ENCODE peak calls at places on chromosomes 11 and 22, in four cellular contexts. One of them, this sample, is unnamed.

GRCh38 chr22:19937616-19938473 is 3.7 kb upstream of the COMT start:
- DNase-seq in fibroblast of lung: peak; percentile 41
- DNase-seq in HCT116: no peak
- DNase-seq in cardiac muscle cell: no peak
- DNase-seq in this sample: no peak

GRCh38 chr11:130932086-130932712 is 15.9 kb upstream of the SNX19 start:
- DNase-seq in HCT116: no peak
- DNase-seq in fibroblast of lung: no peak
- DNase-seq in cardiac muscle cell: no peak
- DNase-seq in this sample: no peak

GRCh38 chr22:45703758-45704157 is 32.1 kb downstream of the ATXN10 start:
- DNase-seq in fibroblast of lung: no peak
- DNase-seq in HCT116: no peak
- DNase-seq in cardiac muscle cell: peak; percentile 60
- DNase-seq in this sample: no peak

GRCh38 chr11:132300283-132300682 is 929.9 kb downstream of the NTM start:
- DNase-seq in fibroblast of lung: no peak
- DNase-seq in HCT116: no peak
- DNase-seq in cardiac muscle cell: peak; percentile 40
- DNase-seq in this sample: no peak

GRCh38 chr11:64885367-64886286 is 7.2 kb upstream of the EHD1 start:
- DNase-seq in HCT116: no peak
- DNase-seq in cardiac muscle cell: no peak
- DNase-seq in fibroblast of lung: peak; percentile 78
- DNase-seq in this sample: no peak

GRCh38 chr22:36327922-36328551 is 59.7 kb downstream of the MYH9 start:
- DNase-seq in fibroblast of lung: peak; percentile 79
- DNase-seq in cardiac muscle cell: peak; percentile 79
- DNase-seq in HCT116: no peak
- DNase-seq in this sample: no peak

GRCh38 chr22:20989323-20990138 is 7.4 kb downstream of the LZTR1 start:
- DNase-seq in cardiac muscle cell: no peak
- DNase-seq in HCT116: no peak
- DNase-seq in fibroblast of lung: peak; percentile 67
- DNase-seq in this sample: no peak

GRCh38 chr11:10303558-10304363 is 1.1 kb upstream of the ADM start:
- DNase-seq in fibroblast of lung: peak; percentile 41
- DNase-seq in HCT116: no peak
- DNase-seq in cardiac muscle cell: peak; percentile 24
- DNase-seq in this sample: no peak

GRCh38 chr11:76329084-76329648 is 51.8 kb downstream of the THAP12 start:
- DNase-seq in fibroblast of lung: peak; percentile 50
- DNase-seq in HCT116: peak; percentile 3
- DNase-seq in cardiac muscle cell: peak; percentile 66
- DNase-seq in this sample: peak; percentile 47

GRCh38 chr22:28116261-28116673 is 197.2 kb upstream of the PITPNB start:
- DNase-seq in HCT116: no peak
- DNase-seq in cardiac muscle cell: peak; percentile 27
- DNase-seq in fibroblast of lung: peak; percentile 99
- DNase-seq in this sample: peak; percentile 12

GRCh38 chr11:16897460-16898061 is 116.7 kb downstream of the PLEKHA7 start:
- DNase-seq in fibroblast of lung: no peak
- DNase-seq in HCT116: no peak
- DNase-seq in cardiac muscle cell: no peak
- DNase-seq in this sample: no peak

GRCh38 chr22:46237453-46238158 is 12.5 kb downstream of the CDPF1 start:
- DNase-seq in fibroblast of lung: no peak
- DNase-seq in HCT116: no peak
- DNase-seq in cardiac muscle cell: no peak
- DNase-seq in this sample: no peak

GRCh38 chr22:39686776-39687525 is 116.4 kb downstream of the CACNA1I start:
- DNase-seq in fibroblast of lung: no peak
- DNase-seq in HCT116: no peak
- DNase-seq in cardiac muscle cell: no peak
- DNase-seq in this sample: no peak
- H3K4me1 ChIP-seq in fibroblast of lung: no peaks in the 10 kb centered on the region
- H3K4me1 ChIP-seq in HCT116: no peaks in the 10 kb centered on the region
- H3K4me1 ChIP-seq in cardiac muscle cell: peaks cover 11% of the 10 kb centered on the region
- H3K4me1 ChIP-seq in this sample: no peaks in the 10 kb centered on the region

GRCh38 chr11:976431-977160 is 50.9 kb downstream of the AP2A2 start:
- DNase-seq in fibroblast of lung: peak; percentile 63
- DNase-seq in cardiac muscle cell: no peak
- DNase-seq in HCT116: no peak
- DNase-seq in this sample: no peak
- TF ChIP-seq CTCF in fibroblast of lung: peak; percentile 10
- TF ChIP-seq CTCF in cardiac muscle cell: peak; percentile 19
- TF ChIP-seq CTCF in HCT116: no peak
- TF ChIP-seq CTCF in this sample: no peak

GRCh38 chr11:7575841-7576451 is 62.1 kb downstream of the PPFIBP2 start:
- DNase-seq in HCT116: no peak
- DNase-seq in fibroblast of lung: no peak
- DNase-seq in cardiac muscle cell: no peak
- DNase-seq in this sample: no peak

GRCh38 chr11:7578276-7578955 is 64.6 kb downstream of the PPFIBP2 start:
- DNase-seq in cardiac muscle cell: no peak
- DNase-seq in HCT116: no peak
- DNase-seq in fibroblast of lung: no peak
- DNase-seq in this sample: peak; percentile 37

GRCh38 chr11:7577226-7577882 is 63.6 kb downstream of the PPFIBP2 start:
- DNase-seq in HCT116: no peak
- DNase-seq in fibroblast of lung: peak; percentile 10
- DNase-seq in cardiac muscle cell: no peak
- DNase-seq in this sample: peak; percentile 72

GRCh38 chr11:7577883-7578242 is 64.1 kb downstream of the PPFIBP2 start:
- DNase-seq in fibroblast of lung: peak; percentile 18
- DNase-seq in HCT116: no peak
- DNase-seq in cardiac muscle cell: no peak
- DNase-seq in this sample: no peak

DNA sequence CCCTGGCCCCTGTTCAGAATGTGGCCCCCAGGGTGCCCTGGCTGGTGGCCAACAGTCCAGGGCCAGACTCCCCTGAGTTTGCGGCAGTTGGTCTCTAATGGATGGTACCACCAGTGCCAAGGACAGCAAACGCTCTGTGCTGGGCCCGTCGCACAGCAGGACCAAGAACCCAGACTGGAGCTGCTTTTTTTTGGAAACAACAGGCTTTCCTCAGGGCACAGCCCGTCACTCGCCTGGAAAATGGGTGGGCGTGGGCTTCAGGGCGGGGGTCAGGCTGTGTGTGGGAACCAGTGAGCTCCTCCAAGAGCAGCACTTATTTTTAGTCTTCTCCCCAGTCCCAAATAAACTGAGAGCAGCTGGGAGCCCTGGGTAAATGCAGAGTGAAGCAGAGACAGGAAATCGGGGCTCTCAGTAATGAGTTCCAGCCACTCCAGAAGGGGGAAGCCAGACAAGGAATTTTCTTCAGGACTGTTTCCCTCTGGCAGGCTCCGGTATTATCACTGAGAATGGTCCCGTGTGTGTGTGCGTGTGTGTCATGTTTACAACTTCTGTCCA is 62.9 kb downstream of the PPFIBP2 start:
- DNase-seq in cardiac muscle cell: peak; percentile 36
- DNase-seq in fibroblast of lung: peak; percentile 27
- DNase-seq in HCT116: no peak
- DNase-seq in this sample: peak; percentile 16
- H3K4me1 ChIP-seq in cardiac muscle cell: peaks cover 36% of the 10 kb centered on the region
- H3K4me1 ChIP-seq in fibroblast of lung: peaks cover 50% of the 10 kb centered on the region
- H3K4me1 ChIP-seq in HCT116: peaks cover 24% of the 10 kb centered on the region
- H3K4me1 ChIP-seq in this sample: peaks cover 60% of the 10 kb centered on the region

DNA sequence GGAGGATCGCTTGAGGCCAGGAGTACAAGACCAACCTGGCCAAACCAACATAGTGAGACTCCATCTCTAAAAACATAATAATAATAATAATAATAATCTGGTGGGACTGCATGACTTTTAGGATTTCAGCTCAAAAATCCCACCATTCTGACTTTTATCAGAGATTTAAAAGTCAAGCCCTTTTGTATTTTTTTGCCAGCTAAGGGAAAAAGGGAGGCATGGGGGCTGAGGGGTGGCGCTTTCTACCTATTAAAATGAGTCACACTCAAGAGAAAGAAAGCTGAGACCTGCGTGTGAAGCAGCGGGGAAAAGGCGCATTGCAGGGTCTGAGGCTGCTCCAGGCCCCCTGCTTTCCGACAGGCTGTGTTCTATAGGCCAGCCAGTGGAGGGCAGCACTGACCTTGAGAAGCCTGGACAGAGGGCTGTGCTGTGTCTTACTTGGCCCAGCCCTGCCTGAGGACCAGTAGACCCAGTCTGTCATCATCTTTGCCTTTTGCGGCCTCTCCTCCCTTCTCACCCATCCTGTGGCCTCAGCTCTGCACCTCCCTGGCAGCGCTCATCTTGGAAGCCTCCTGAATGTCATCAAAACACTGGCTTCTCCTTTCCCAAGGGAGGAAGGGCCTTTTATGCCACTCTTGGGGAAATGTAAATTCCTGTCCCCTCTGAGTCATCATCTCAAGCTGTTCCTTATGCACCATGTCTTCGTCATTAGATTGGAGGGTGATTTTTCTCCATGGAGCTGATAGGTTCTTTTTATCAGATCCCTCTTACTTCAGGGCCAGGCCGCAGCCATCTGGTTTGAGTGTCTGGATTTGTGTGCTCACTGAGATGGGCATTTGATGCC is 12.7 kb upstream of the MAPK8IP1 start:
- DNase-seq in fibroblast of lung: peak; percentile 95
- DNase-seq in HCT116: peak; percentile 41
- DNase-seq in cardiac muscle cell: peak; percentile 83
- DNase-seq in this sample: no peak
- TF ChIP-seq CTCF in fibroblast of lung: peak; percentile 79
- TF ChIP-seq CTCF in HCT116: peak; percentile 87
- TF ChIP-seq CTCF in cardiac muscle cell: peak; percentile 84
- TF ChIP-seq CTCF in this sample: peak; percentile 37

GRCh38 chr11:39346043-39346442 is 2113.4 kb downstream of the LRRC4C start:
- DNase-seq in HCT116: no peak
- DNase-seq in fibroblast of lung: no peak
- DNase-seq in cardiac muscle cell: peak; percentile 7
- DNase-seq in this sample: no peak
- H3K4me1 ChIP-seq in HCT116: no peaks in the 10 kb centered on the region
- H3K4me1 ChIP-seq in fibroblast of lung: no peaks in the 10 kb centered on the region
- H3K4me1 ChIP-seq in cardiac muscle cell: no peaks in the 10 kb centered on the region
- H3K4me1 ChIP-seq in this sample: no peaks in the 10 kb centered on the region

DNA sequence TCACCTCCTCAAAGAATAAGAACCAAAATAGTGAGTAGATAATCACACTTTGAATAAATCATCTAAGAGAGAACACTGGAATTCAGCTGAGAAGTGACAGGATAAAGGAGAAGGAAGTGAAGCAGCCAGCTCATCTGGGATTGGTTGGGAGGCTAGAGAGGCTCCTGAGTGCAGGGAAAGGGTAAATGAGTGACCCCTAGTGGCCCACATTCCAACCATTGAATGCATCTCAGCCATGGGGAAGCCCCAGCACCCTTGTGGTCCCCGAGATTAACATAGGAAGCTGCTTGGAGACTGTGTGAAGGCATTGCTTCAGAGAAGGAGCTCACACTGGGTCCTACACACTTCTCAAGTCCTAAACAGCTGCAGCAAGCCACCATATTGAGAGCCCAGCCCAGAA is 82.3 kb downstream of the JRKL start:
- DNase-seq in fibroblast of lung: no peak
- DNase-seq in HCT116: no peak
- DNase-seq in cardiac muscle cell: no peak
- DNase-seq in this sample: no peak
- TF ChIP-seq CTCF in fibroblast of lung: no peak
- TF ChIP-seq CTCF in HCT116: no peak
- TF ChIP-seq CTCF in cardiac muscle cell: no peak
- TF ChIP-seq CTCF in this sample: no peak

GRCh38 chr11:119991022-119991404 is 146.9 kb downstream of the TRIM29 start:
- DNase-seq in HCT116: no peak
- DNase-seq in fibroblast of lung: no peak
- DNase-seq in cardiac muscle cell: no peak
- DNase-seq in this sample: no peak

GRCh38 chr11:119991669-119992068 is 146.2 kb downstream of the TRIM29 start:
- DNase-seq in fibroblast of lung: no peak
- DNase-seq in HCT116: no peak
- DNase-seq in cardiac muscle cell: no peak
- DNase-seq in this sample: no peak

GRCh38 chr11:119989422-119989821 is 148.5 kb downstream of the TRIM29 start:
- DNase-seq in HCT116: no peak
- DNase-seq in cardiac muscle cell: no peak
- DNase-seq in fibroblast of lung: no peak
- DNase-seq in this sample: no peak

GRCh38 chr11:119992171-119993051 is 145.5 kb downstream of the TRIM29 start:
- DNase-seq in cardiac muscle cell: no peak
- DNase-seq in fibroblast of lung: no peak
- DNase-seq in HCT116: no peak
- DNase-seq in this sample: no peak

DNA sequence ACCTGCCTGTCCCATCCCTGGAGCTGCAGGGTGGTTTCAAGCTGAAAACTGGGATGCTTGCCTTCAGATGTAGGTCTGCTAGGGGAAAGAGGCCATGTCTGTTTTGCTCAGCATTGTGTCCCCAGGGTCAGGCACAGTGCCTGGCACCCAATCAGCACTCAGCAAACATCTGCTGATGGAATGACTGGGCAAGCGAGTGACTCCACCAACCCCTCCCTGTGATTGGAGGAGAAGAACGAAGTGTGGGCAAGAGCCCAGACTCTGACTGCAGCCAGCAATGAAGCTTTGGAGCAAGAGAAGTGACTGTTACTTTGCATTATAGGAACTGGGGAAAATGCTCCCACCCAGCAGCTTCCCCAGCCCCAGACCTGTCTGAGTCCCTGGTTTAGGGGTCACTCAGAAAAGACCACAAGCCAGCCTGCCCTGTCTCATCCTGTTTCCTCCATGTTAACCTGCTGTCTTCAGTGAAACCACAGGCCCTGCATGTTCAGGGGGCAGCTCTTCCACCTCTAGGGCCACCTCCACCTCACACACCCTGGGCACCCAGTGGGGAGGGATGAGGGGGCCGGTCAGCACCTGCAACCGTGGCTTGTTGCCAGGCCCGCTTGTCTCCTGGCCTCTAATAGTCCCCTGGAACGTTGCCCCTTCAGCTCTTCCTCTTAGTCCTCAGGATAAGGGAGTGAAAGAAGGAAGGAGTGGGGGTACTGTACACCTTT is 147.4 kb downstream of the TRIM29 start:
- DNase-seq in HCT116: no peak
- DNase-seq in cardiac muscle cell: no peak
- DNase-seq in fibroblast of lung: peak; percentile 3
- DNase-seq in this sample: no peak
- H3K4me1 ChIP-seq in HCT116: no peaks in the 10 kb centered on the region
- H3K4me1 ChIP-seq in cardiac muscle cell: peaks cover 17% of the 10 kb centered on the region
- H3K4me1 ChIP-seq in fibroblast of lung: no peaks in the 10 kb centered on the region
- H3K4me1 ChIP-seq in this sample: no peaks in the 10 kb centered on the region

GRCh38 chr22:48507171-48507570 is 1320.5 kb downstream of the BRD1 start:
- DNase-seq in HCT116: no peak
- DNase-seq in fibroblast of lung: no peak
- DNase-seq in cardiac muscle cell: no peak
- DNase-seq in this sample: no peak

GRCh38 chr22:48506506-48507145 is 1321.0 kb downstream of the BRD1 start:
- DNase-seq in HCT116: no peak
- DNase-seq in cardiac muscle cell: no peak
- DNase-seq in fibroblast of lung: no peak
- DNase-seq in this sample: no peak

GRCh38 chr22:48505891-48506290 is 1321.8 kb downstream of the BRD1 start:
- DNase-seq in HCT116: no peak
- DNase-seq in fibroblast of lung: no peak
- DNase-seq in cardiac muscle cell: no peak
- DNase-seq in this sample: no peak

GRCh38 chr22:48510599-48510998 is 1317.1 kb downstream of the BRD1 start:
- DNase-seq in HCT116: no peak
- DNase-seq in cardiac muscle cell: no peak
- DNase-seq in fibroblast of lung: no peak
- DNase-seq in this sample: no peak

GRCh38 chr22:48507595-48508350 is 1319.9 kb downstream of the BRD1 start:
- DNase-seq in HCT116: no peak
- DNase-seq in fibroblast of lung: no peak
- DNase-seq in cardiac muscle cell: no peak
- DNase-seq in this sample: no peak
- TF ChIP-seq CTCF in HCT116: no peak
- TF ChIP-seq CTCF in fibroblast of lung: no peak
- TF ChIP-seq CTCF in cardiac muscle cell: no peak
- TF ChIP-seq CTCF in this sample: no peak

GRCh38 chr11:35087648-35088047 is 51.3 kb upstream of the CD44 start:
- DNase-seq in fibroblast of lung: peak; percentile 55
- DNase-seq in HCT116: no peak
- DNase-seq in cardiac muscle cell: no peak
- DNase-seq in this sample: no peak
- H3K4me1 ChIP-seq in fibroblast of lung: peaks cover 17% of the 10 kb centered on the region
- H3K4me1 ChIP-seq in HCT116: peaks cover 46% of the 10 kb centered on the region
- H3K4me1 ChIP-seq in cardiac muscle cell: no peaks in the 10 kb centered on the region
- H3K4me1 ChIP-seq in this sample: peaks cover 52% of the 10 kb centered on the region